ENCODE peak calls at places on chromosomes 11 and 22, in five cellular contexts. E is NCI-H2227 treated with DMSO at 0.1 percent for 48 hours; G is CD8-positive, alpha-beta memory T cell; X is mesothelial cell of epicardium; V is right lobe of liver. N is an unnamed sample.

GRCh38 chr11:66595245-66595904 is 2.4 kb downstream of the CCS start:
- DNase-seq in E (no peak), G (no peak), X (no peak), V (no peak), N (peak)

GRCh38 chr11:113204280-113204679 is 110.1 kb upstream of the TTC12 start:
- DNase-seq in E (no peak), G (no peak), X (no peak), V (no peak), N (no peak)

GRCh38 chr11:46246514-46246913 is 30.9 kb upstream of the CREB3L1 start:
- DNase-seq in E (peak), G (no peak), X (no peak), V (no peak), N (no peak)

GRCh38 chr11:1052133-1053011 is 15.9 kb upstream of the MUC6 start:
- DNase-seq in E (no peak), G (no peak), X (no peak), V (no peak), N (peak)

GRCh38 chr11:65445101-65445603 is 22.6 kb downstream of the NEAT1 start:
- DNase-seq in E (no peak), G (no peak), X (no peak), V (peak), N (no peak)

GRCh38 chr11:6127881-6128280 is 20.4 kb downstream of the OR56B4 start:
- DNase-seq in E (no peak), G (no peak), X (no peak), V (no peak), N (no peak)

GRCh38 chr11:34318111-34319037 is 39.4 kb downstream of the ABTB2 start:
- DNase-seq in E (no peak), G (no peak), X (no peak), V (peak), N (no peak)

GRCh38 chr22:50713571-50714056 is 24.4 kb upstream of the ACR start:
- DNase-seq in E (no peak), G (no peak), X (no peak), V (no peak), N (peak)

GRCh38 chr11:131065435-131066295 is 149.4 kb upstream of the SNX19 start:
- DNase-seq in E (no peak), G (no peak), X (no peak), V (no peak), N (no peak)

GRCh38 chr11:105164226-105164625 is 24.7 kb upstream of the CARD18 start:
- DNase-seq in E (no peak), G (no peak), X (no peak), V (no peak), N (no peak)

GRCh38 chr11:104106136-104106754 is 57.7 kb downstream of the PDGFD start:
- DNase-seq in E (no peak), G (no peak), X (no peak), V (no peak), N (no peak)

GRCh38 chr11:1792461-1792860 is 28.7 kb upstream of the CTSD start:
- DNase-seq in E (no peak), G (peak), X (no peak), V (no peak), N (no peak)

GRCh38 chr11:76615950-76616349 is 54.6 kb downstream of the LRRC32 start:
- DNase-seq in E (no peak), G (no peak), X (no peak), V (peak), N (peak)

GRCh38 chr22:39166547-39166946 is 14.1 kb upstream of the CBX7 start:
- DNase-seq in E (no peak), G (no peak), X (no peak), V (no peak), N (no peak)

GRCh38 chr22:46587492-46588278 is 32.5 kb upstream of the GRAMD4 start:
- DNase-seq in E (no peak), G (peak), X (no peak), V (peak), N (no peak)

GRCh38 chr11:2657697-2658284 is 42.0 kb downstream of the KCNQ1OT1 start:
- DNase-seq in E (no peak), G (no peak), X (no peak), V (no peak), N (no peak)

GRCh38 chr11:16605971-16606783 is 132.3 kb upstream of the C11orf58 start:
- DNase-seq in E (peak), G (peak), X (peak), V (peak), N (peak)

GRCh38 chr22:37330200-37331033 is 48.1 kb downstream of the CYTH4 start:
- DNase-seq in E (peak), G (no peak), X (peak), V (no peak), N (no peak)

GRCh38 chr11:110198031-110198729 is 98.2 kb downstream of the RDX start:
- DNase-seq in E (no peak), G (no peak), X (no peak), V (no peak), N (no peak)

N was measured in left cardiac atrium.